ENCODE peak calls at places on chromosomes 13 and 19, in six cellular contexts. K is GM10248, T is nephron progenitor cell, C is GM23338, Z is lung, V is choroid plexus epithelial cell. E is an unnamed sample.

GRCh38 chr19:13195678-13196077 is 45.5 kb downstream of the IER2 start:
- DNase-seq in T (peak), V (no peak), K (peak), C (peak), Z (peak), E (peak)

GRCh38 chr19:16627194-16627927 is 643 bp downstream of the MED26 start:
- DNase-seq in K (no peak), T (peak), Z (no peak), C (no peak), V (peak), E (peak)

GRCh38 chr19:4288091-4288777 is 9.2 kb downstream of the SHD start:
- DNase-seq in V (no peak), Z (no peak), K (no peak), T (no peak), C (peak), E (no peak)

GRCh38 chr13:30376426-30377311 is 45.6 kb upstream of the UBE2L5 start:
- DNase-seq in K (peak), T (no peak), C (peak), Z (peak), V (no peak), E (no peak)

GRCh38 chr19:55353803-55354697 is 469 bp downstream of the COX6B2 start:
- DNase-seq in T (peak), K (peak), V (peak), Z (no peak), C (peak), E (peak)

GRCh38 chr13:48069573-48069972 is 25.3 kb downstream of the MED4 start:
- DNase-seq in C (no peak), K (no peak), T (no peak), V (no peak), Z (no peak), E (no peak)

GRCh38 chr13:41019027-41019487 is at the start of gene ELF1:
- DNase-seq in V (peak), C (peak), Z (peak), K (peak), T (no peak), E (no peak)

GRCh38 chr13:43364210-43365041 is 341.0 kb downstream of the DNAJC15 start:
- DNase-seq in T (no peak), Z (no peak), V (peak), K (no peak), C (no peak), E (no peak)

GRCh38 chr13:87777395-87777794 is 106.2 kb downstream of the SLITRK5 start:
- DNase-seq in Z (no peak), C (peak), K (no peak), T (no peak), V (peak), E (no peak)

GRCh38 chr19:40392894-40393517 is 3.0 kb upstream of the HIPK4 start:
- DNase-seq in V (peak), T (no peak), K (no peak), C (no peak), Z (peak), E (no peak)

GRCh38 chr13:33139186-33139585 is 123.0 kb downstream of the KL start:
- DNase-seq in V (no peak), C (no peak), K (no peak), Z (peak), T (no peak), E (no peak)

GRCh38 chr13:69109891-69110525 is 997.6 kb upstream of the ATXN8OS start:
- DNase-seq in T (no peak), V (no peak), Z (no peak), K (no peak), C (peak), E (no peak)

GRCh38 chr19:33225458-33225925 is at the start of gene SLC7A10:
- DNase-seq in C (peak), T (peak), K (no peak), V (no peak), Z (no peak), E (no peak)

GRCh38 chr13:110854866-110855265 is 60.0 kb downstream of the ANKRD10 start:
- DNase-seq in Z (no peak), K (no peak), V (no peak), C (no peak), T (no peak), E (no peak)

GRCh38 chr13:51435002-51435578 is 17.7 kb downstream of the INTS6 start:
- DNase-seq in C (peak), K (no peak), Z (no peak), T (no peak), V (peak), E (no peak)

GRCh38 chr13:50690020-50690419 is 153.5 kb downstream of the DLEU7 start:
- DNase-seq in T (no peak), V (no peak), Z (no peak), C (no peak), K (no peak), E (no peak)

GRCh38 chr19:41876847-41877489 is at the start of gene CD79A:
- DNase-seq in Z (no peak), V (no peak), C (no peak), T (no peak), K (peak), E (no peak)

GRCh38 chr13:35499131-35500051 is 22.9 kb upstream of the MAB21L1 start:
- DNase-seq in T (no peak), V (no peak), Z (no peak), C (no peak), K (no peak), E (no peak)

GRCh38 chr13:21759503-21759902 is 88.6 kb downstream of the FGF9 start:
- DNase-seq in K (no peak), T (no peak), V (no peak), C (no peak), Z (no peak), E (no peak)

GRCh38 chr19:4144666-4145261 is 8.7 kb upstream of the CREB3L3 start:
- DNase-seq in C (no peak), K (peak), V (peak), Z (no peak), T (no peak), E (no peak)

GRCh38 chr19:20359933-20360720 is 193.1 kb downstream of the ZNF486 start:
- DNase-seq in T (no peak), Z (no peak), C (peak), K (no peak), V (no peak), E (peak)

GRCh38 chr19:12970070-12970820 is 869 bp downstream of the DAND5 start:
- DNase-seq in T (no peak), C (no peak), Z (no peak), K (no peak), V (no peak), E (no peak)

GRCh38 chr19:1851581-1852293 is 3.5 kb upstream of the REXO1 start:
- DNase-seq in T (no peak), C (peak), V (no peak), K (peak), Z (no peak), E (peak)

GRCh38 chr13:51276684-51277083 is 54.5 kb downstream of the FAM124A start:
- DNase-seq in V (no peak), Z (no peak), T (no peak), C (no peak), K (no peak), E (no peak)

GRCh38 chr19:44552324-44552723 is 22.8 kb upstream of the CEACAM20 start:
- DNase-seq in V (peak), C (peak), T (peak), Z (peak), K (no peak), E (peak)

GRCh38 chr13:49292742-49293498 is 45.2 kb downstream of the CDADC1 start:
- DNase-seq in K (no peak), T (no peak), Z (peak), V (peak), C (no peak), E (no peak)

GRCh38 chr13:36919206-36919832 is 719 bp downstream of the SMAD9 start:
- DNase-seq in K (peak), C (peak), T (peak), Z (peak), V (peak), E (peak)

GRCh38 chr19:39676004-39676403 is 20.3 kb downstream of the LGALS16 start:
- DNase-seq in T (no peak), K (peak), C (no peak), Z (no peak), V (no peak), E (no peak)

GRCh38 chr19:51508059-51508733 is 6.6 kb upstream of the SIGLEC12 start:
- DNase-seq in T (no peak), V (no peak), K (no peak), C (no peak), Z (no peak), E (no peak)

GRCh38 chr19:42105358-42105757 is 26.9 kb downstream of the POU2F2 start:
- DNase-seq in Z (no peak), T (no peak), K (no peak), C (no peak), V (no peak), E (no peak)

DNA sequence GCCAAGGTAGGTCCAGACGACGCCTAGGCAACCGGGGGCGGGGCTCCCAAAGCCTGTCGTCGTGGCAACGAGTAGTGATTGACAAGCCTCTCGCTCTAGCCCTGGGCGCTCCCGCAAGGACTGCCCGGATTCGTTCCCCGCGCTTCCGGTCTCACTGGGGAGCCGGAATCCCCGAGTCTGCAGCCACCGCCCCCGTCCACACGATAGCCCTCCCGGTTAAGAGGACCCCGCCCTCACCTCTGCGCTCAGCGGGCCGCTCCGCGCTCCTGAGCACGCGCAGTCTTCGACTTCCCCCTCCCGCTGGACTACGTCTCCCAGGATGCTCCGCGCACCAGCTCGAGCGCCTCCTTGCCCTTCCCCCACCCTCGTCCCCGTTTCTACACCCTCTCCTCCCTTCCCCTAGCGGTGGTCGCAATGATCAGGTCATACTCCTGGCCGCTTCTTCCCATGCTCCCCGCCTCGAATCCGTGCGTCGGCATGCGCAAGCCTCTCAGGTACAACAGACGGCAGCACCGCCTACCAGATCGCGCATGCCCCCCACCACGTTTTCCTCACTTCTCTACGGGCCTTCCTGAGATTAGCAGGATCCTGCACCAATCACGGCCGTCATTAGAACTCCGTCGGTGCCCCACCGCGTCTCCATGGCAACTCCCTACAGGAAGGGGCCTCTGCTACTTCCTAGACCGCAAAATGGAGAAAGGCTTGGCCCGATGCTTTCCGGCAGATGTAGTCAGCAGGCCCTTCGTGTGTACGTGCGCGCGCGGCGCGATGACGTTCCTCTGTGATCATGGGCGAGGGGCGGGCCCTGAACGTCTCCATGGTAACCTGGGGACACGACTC is at the start of gene MZF1:
- DNase-seq in V (peak), C (peak), T (peak), K (peak), Z (peak), E (peak)
- TF ChIP-seq CTCF in V (peak), C (no peak), T (no peak), K (no peak), Z (no peak), E (no peak)

DNA sequence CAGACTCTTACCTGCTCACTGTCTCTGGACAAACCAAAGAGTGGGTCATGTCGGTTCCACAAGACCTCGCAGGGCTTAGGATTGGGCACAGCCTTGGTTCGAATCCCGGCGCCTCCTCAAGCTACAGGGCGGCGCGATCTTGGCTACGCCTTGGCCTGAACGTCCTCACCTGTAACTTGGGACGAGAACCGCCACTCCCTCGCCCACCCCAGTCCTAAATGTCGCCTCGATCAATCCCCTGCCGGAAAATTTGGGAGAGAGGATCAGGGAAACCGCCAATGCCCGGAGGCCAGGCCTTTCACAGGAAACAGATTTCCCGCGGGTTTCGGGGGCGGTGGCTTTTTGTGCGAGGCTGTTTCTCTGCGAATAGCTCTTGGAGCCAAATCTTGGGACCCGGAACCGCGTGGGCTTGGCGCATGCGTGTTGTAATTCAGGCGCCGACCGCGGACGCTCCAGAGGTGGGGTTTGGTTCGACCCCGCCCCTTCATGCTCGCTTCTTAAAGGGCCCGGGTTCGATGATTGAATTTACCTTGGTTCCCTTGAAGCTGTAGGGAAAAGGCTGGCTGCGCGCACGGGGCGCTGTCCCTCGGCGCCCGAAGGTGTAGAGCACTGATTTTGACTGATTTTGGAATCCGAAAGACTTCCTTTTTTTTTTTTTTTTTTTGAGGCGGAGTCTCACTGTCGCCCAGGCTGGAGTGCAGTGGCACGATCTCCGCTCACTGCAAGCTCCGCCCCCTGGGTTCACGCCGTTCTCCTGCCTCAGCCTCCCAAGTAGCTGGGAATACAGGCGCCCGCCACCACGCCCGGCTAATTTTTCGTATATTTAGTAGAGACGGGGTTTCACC is at the start of gene NR2C2AP:
- DNase-seq in C (peak), T (peak), K (peak), Z (peak), V (peak), E (peak)
- TF ChIP-seq CTCF in C (no peak), T (no peak), K (no peak), Z (peak), V (no peak), E (no peak)

GRCh38 chr19:35621708-35622107 is 7.1 kb upstream of the RBM42 start:
- DNase-seq in C (no peak), T (no peak), Z (no peak), V (no peak), K (no peak), E (no peak)

GRCh38 chr19:35619290-35619923 is 6.9 kb downstream of the HAUS5 start:
- DNase-seq in Z (no peak), V (no peak), K (no peak), C (no peak), T (no peak), E (no peak)

GRCh38 chr19:35615036-35615435 is 2.5 kb downstream of the HAUS5 start:
- DNase-seq in Z (no peak), V (no peak), K (no peak), C (no peak), T (no peak), E (no peak)

GRCh38 chr19:35620001-35620400 is 7.5 kb downstream of the HAUS5 start:
- DNase-seq in T (no peak), C (no peak), V (no peak), K (no peak), Z (no peak), E (no peak)

GRCh38 chr19:35618857-35619256 is 6.3 kb downstream of the HAUS5 start:
- DNase-seq in T (no peak), Z (no peak), K (no peak), V (no peak), C (peak), E (no peak)
- TF ChIP-seq CTCF in T (no peak), Z (no peak), K (peak), V (peak), C (peak), E (no peak)

GRCh38 chr13:80035096-80035495 is 305.8 kb downstream of the SPRY2 start:
- DNase-seq in V (no peak), Z (no peak), T (no peak), K (no peak), C (no peak), E (no peak)

GRCh38 chr13:80033286-80033685 is 307.6 kb downstream of the SPRY2 start:
- DNase-seq in C (no peak), T (no peak), V (no peak), K (no peak), Z (no peak), E (no peak)

GRCh38 chr13:80029170-80029569 is 311.8 kb downstream of the SPRY2 start:
- DNase-seq in C (no peak), V (no peak), T (no peak), Z (no peak), K (no peak), E (no peak)

DNA sequence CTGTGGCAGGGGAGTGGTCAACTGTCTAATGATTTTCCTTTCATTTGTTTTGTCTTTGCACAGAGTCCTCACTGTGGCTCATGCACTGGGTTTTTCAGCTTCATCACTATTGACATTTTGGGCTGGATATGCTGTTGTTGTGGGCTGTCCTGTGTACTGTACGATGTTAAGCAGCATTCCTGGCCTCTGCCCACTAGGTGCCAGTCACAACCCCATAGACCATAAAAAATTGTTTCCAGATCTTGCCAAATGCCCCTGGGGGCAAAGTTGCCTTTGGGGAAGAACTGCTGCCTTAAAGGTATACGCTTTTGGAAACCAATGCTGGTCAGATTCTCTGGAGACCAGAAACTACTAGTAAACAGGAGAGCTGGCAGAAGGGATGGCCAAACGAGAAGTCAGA is 310.4 kb downstream of the SPRY2 start:
- DNase-seq in K (no peak), C (peak), Z (peak), V (peak), T (no peak), E (peak)
- TF ChIP-seq CTCF in K (no peak), C (peak), Z (no peak), V (peak), T (no peak), E (no peak)

DNA sequence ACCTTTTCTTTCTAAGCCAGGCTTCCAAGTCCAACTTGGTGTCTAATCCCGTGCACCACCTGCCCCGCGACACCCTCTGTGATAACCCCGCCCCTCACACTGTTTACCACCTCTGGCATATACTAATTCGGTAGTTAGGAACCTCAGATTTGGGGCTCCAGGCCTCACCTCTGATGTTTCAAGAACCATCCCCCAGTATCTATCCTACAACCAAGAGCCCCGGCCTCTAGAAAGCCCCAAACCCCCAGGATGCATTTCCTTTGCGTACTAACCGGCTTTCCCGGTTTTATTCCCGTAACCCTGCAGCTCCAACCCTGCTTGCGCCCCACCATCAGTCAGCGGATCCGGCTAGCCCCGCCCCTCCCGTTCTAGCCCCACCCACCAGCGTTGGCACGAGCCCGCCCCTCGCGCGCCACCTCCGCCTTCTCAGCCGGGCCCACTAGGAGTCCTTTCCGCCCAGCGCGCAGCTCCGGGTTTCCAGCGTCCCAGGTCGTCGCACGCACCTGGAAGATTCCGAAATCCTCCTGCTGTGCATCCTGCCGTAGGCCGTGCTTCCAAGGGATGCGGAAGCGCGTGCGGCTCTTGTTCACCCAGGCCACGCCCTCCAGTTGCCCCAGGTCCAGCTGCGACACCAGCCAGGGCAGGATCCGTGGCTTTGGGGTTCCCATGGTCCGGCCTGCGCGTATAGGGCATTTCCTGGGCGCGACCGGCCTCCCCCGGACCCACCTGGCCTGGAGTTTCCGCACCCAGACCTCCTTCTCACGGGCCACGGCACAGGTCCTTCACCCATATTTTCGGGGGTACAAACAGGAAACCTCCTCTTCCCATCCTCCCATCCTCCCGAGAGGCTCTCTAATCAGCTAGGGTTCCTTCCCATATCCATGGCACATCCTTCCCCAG is 1.2 kb downstream of the IRF3 start:
- DNase-seq in K (peak), C (peak), T (peak), V (peak), Z (peak), E (peak)
- TF ChIP-seq CTCF in K (peak), C (no peak), T (no peak), V (peak), Z (peak), E (no peak)